ENCODE peak calls at places on chromosome 2, in six cellular contexts. R, N, C, A, X and V are unnamed samples.

GRCh38 chr2:179311071-179311470 is 46.4 kb upstream of the SESTD1 start:
- DNase-seq in C (no peak), X (no peak), R (no peak), A (no peak), N (no peak), V (no peak)

GRCh38 chr2:235990344-235990743 is 177.8 kb downstream of the GBX2 start:
- DNase-seq in C (no peak), N (no peak), X (peak), A (no peak), R (no peak), V (no peak)

GRCh38 chr2:206082298-206082843 is 3.6 kb downstream of the INO80D start:
- DNase-seq in C (no peak), N (no peak), A (no peak), R (no peak), X (no peak), V (no peak)

GRCh38 chr2:15918761-15919356 is 21.5 kb upstream of the MYCN start:
- DNase-seq in C (no peak), R (no peak), A (no peak), X (no peak), N (no peak), V (no peak)

GRCh38 chr2:230052299-230052698 is 16.4 kb downstream of the SLC16A14 start:
- DNase-seq in R (peak), C (no peak), X (no peak), N (no peak), A (no peak), V (peak)

GRCh38 chr2:224927671-224928173 is 114.5 kb downstream of the DOCK10 start:
- DNase-seq in N (no peak), A (peak), R (peak), C (no peak), X (no peak), V (no peak)

GRCh38 chr2:127621981-127622431 is 23.9 kb upstream of the GPR17 start:
- DNase-seq in R (no peak), N (no peak), X (peak), A (no peak), C (no peak), V (no peak)

GRCh38 chr2:101264360-101264939 is 11.8 kb downstream of the CNOT11 start:
- DNase-seq in A (no peak), C (no peak), R (no peak), X (no peak), N (no peak), V (no peak)

GRCh38 chr2:159615936-159616733 is at the start of gene BAZ2B:
- DNase-seq in C (peak), R (peak), N (no peak), A (peak), X (peak), V (peak)

GRCh38 chr2:152468832-152469692 is 134.1 kb downstream of the FMNL2 start:
- DNase-seq in A (peak), R (no peak), N (no peak), X (no peak), C (no peak), V (no peak)

GRCh38 chr2:9408641-9409151 is 14.6 kb downstream of the ITGB1BP1 start:
- DNase-seq in R (no peak), X (no peak), A (no peak), C (no peak), N (no peak), V (no peak)

GRCh38 chr2:160650196-160651108 is 156.8 kb upstream of the RBMS1 start:
- DNase-seq in C (no peak), A (no peak), X (no peak), N (no peak), R (no peak), V (peak)

GRCh38 chr2:231576465-231576864 is 16.2 kb upstream of the TEX44 start:
- DNase-seq in N (no peak), C (no peak), A (no peak), X (no peak), R (no peak), V (no peak)

GRCh38 chr2:104378853-104379374 is 475.0 kb upstream of the POU3F3 start:
- DNase-seq in N (peak), A (no peak), R (no peak), X (peak), C (peak), V (no peak)

GRCh38 chr2:239285932-239286230 is 114.9 kb downstream of the HDAC4 start:
- DNase-seq in X (no peak), A (no peak), N (no peak), R (no peak), C (no peak), V (no peak)

GRCh38 chr2:62217980-62218379 is 22.1 kb downstream of the B3GNT2 start:
- DNase-seq in X (no peak), R (peak), A (peak), C (no peak), N (no peak), V (no peak)

GRCh38 chr2:101291973-101292372 is 16.5 kb downstream of the RNF149 start:
- DNase-seq in R (no peak), X (no peak), A (no peak), C (no peak), N (no peak), V (no peak)

GRCh38 chr2:222743263-222743865 is 71.9 kb downstream of the MOGAT1 start:
- DNase-seq in N (no peak), R (peak), A (no peak), X (no peak), C (no peak), V (no peak)

GRCh38 chr2:69237070-69237670 is 149.9 kb downstream of the GFPT1 start:
- DNase-seq in N (no peak), A (no peak), X (no peak), R (no peak), C (no peak), V (no peak)

GRCh38 chr2:14081526-14081925 is 551.0 kb upstream of the LRATD1 start:
- DNase-seq in C (no peak), A (no peak), R (no peak), X (no peak), N (no peak), V (no peak)

GRCh38 chr2:2843969-2844548 is 513.0 kb upstream of the MYT1L start:
- DNase-seq in N (no peak), R (no peak), A (no peak), X (no peak), C (no peak), V (peak)

GRCh38 chr2:120357768-120358167 is 11.8 kb downstream of the INHBB start:
- DNase-seq in C (no peak), X (no peak), R (no peak), N (no peak), A (no peak), V (no peak)

GRCh38 chr2:150639917-150640538 is 152.6 kb upstream of the RND3 start:
- DNase-seq in X (no peak), N (no peak), A (peak), R (peak), C (no peak), V (no peak)

GRCh38 chr2:161136696-161137324 is 23.4 kb upstream of the TANK start:
- DNase-seq in C (no peak), A (peak), R (peak), X (no peak), N (no peak), V (peak)

GRCh38 chr2:158112971-158113370 is 11.3 kb downstream of the UPP2 start:
- DNase-seq in A (no peak), R (no peak), N (no peak), C (no peak), X (no peak), V (no peak)

GRCh38 chr2:42060718-42061619 is 13.1 kb downstream of the PKDCC start:
- DNase-seq in X (no peak), C (no peak), A (peak), N (no peak), R (peak), V (no peak)

GRCh38 chr2:225438263-225438662 is 38.8 kb downstream of the NYAP2 start:
- DNase-seq in R (no peak), N (no peak), A (no peak), X (no peak), C (no peak), V (no peak)

DNA sequence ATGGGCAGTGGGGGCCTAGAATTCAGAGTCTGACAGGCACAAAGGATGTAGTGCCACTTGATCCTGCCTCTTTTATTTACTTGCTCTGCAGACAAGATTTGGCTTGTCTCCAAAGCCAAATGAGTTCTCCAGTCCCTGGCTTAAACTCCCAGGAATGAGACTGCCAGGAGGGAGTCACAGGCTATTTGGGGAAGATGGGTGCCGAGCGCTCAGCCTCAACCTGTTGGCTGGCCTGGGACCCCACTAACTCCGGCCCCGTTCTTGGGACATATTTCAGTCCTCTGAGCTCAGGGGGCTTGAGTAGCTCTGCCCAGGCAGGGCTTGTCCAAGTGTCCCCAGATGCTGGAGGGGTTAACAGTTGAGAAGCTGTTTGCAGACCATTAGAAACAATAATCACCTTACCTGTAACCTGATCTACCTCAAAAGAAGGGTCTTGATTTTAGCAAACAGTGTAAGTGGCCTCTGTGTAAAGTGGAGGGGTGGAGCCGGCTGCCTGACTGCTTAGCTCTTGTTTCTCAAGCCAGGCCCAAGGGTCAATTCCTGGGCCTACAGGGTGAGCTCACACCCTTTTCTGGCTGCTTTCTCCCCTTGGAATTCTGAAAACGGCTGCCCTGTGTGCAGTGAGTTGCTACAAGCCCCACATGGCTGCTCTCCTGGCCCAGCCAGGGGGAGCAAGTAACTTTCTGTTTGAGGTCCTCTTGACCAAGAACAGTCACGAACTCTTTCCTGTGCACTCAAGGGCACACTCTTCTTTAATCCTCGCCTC is 27.1 kb upstream of the FZD5 start:
- DNase-seq in A (peak), R (no peak), X (peak), C (no peak), N (peak), V (no peak)
- H3K14ac ChIP-seq in A (no peak), R (no peak), X (peak), C (no peak), N (no peak), V (peak)

GRCh38 chr2:25257931-25258771 is 83.6 kb downstream of the DNMT3A start:
- DNase-seq in C (no peak), N (no peak), X (peak), A (no peak), R (no peak), V (no peak)

GRCh38 chr2:25257032-25257455 is 84.7 kb downstream of the DNMT3A start:
- DNase-seq in X (no peak), A (peak), N (no peak), C (no peak), R (peak), V (no peak)

GRCh38 chr2:25255745-25256485 is 85.8 kb downstream of the DNMT3A start:
- DNase-seq in C (no peak), X (no peak), A (no peak), N (no peak), R (no peak), V (peak)

GRCh38 chr2:25254961-25255360 is 86.6 kb upstream of the POMC start:
- DNase-seq in X (no peak), N (no peak), R (no peak), A (no peak), C (no peak), V (no peak)

GRCh38 chr2:25256486-25256875 is 85.2 kb downstream of the DNMT3A start:
- DNase-seq in A (no peak), N (no peak), X (no peak), R (no peak), C (no peak), V (no peak)
- H4K91ac ChIP-seq in A (no peak), N (no peak), X (no peak), R (no peak), C (no peak), V (no peak)

GRCh38 chr2:25651066-25651465 is 22.3 kb downstream of the DTNB start:
- DNase-seq in R (peak), X (no peak), A (peak), C (no peak), N (no peak), V (peak)
- H3K14ac ChIP-seq in R (no peak), X (no peak), A (no peak), C (no peak), N (no peak), V (no peak)

GRCh38 chr2:165634855-165635254 is 159.2 kb downstream of the GALNT3 start:
- DNase-seq in A (peak), N (peak), R (peak), X (peak), C (peak), V (no peak)

GRCh38 chr2:165632594-165632993 is 161.5 kb downstream of the GALNT3 start:
- DNase-seq in R (no peak), C (no peak), X (no peak), A (no peak), N (no peak), V (no peak)

GRCh38 chr2:165633431-165633830 is 160.6 kb downstream of the GALNT3 start:
- DNase-seq in C (peak), X (no peak), N (peak), A (no peak), R (no peak), V (no peak)

GRCh38 chr2:165635532-165635931 is 158.5 kb downstream of the GALNT3 start:
- DNase-seq in A (no peak), X (no peak), R (no peak), C (no peak), N (no peak), V (no peak)

DNA sequence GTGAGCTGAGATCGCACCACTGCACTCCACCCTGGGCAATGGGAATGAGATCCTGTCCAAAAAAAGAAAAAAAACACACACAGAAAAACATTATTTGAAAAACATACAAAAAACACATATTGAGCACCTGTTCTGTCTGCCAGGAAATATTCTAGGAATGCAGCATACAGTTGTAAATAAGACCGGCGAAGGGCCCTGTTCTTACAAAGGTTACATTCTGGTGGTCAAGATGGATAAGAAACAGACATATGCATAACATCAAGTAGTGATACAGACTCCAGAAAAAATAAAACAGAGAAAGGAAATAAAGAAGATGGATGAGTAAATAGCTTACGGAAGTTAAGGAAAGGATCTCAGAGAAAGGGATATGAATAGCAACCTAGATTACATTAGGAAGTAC is 159.8 kb downstream of the GALNT3 start:
- DNase-seq in A (no peak), R (no peak), X (no peak), C (no peak), N (no peak), V (no peak)
- H4K91ac ChIP-seq in A (no peak), R (no peak), X (no peak), C (no peak), N (no peak), V (no peak)